ENCODE peak calls at places on chromosomes 4 and X, in nine cellular contexts. V is WERI-Rb-1, K is right atrium auricular region, Q is RWPE1, L is GM13976, W is body of pancreas, P is suprapubic skin, Z is HFF-Myc, M is ovary. T is an unnamed sample.

GRCh38 chr4:6065166-6065565 is 46.9 kb upstream of the C4orf50 start:
- DNase-seq in V (no peak), L (no peak), W (no peak), K (no peak), Z (no peak), M (no peak), Q (no peak), P (no peak), T (no peak)

GRCh38 chrX:9897761-9898161 is 69.4 kb upstream of the CLDN34 start:
- DNase-seq in L (no peak), M (no peak), W (no peak), Z (peak; percentile 63), K (no peak), Q (no peak), V (no peak), P (no peak), T (no peak)

GRCh38 chrX:45743081-45743533 is 542.4 kb upstream of the DIPK2B start:
- DNase-seq in L (no peak), M (no peak), W (no peak), Q (peak; percentile 25), V (peak; percentile 6), P (no peak), K (no peak), Z (no peak), T (no peak)

GRCh38 chrX:16610121-16610565 is 39.8 kb upstream of the S100G start:
- DNase-seq in K (no peak), Z (no peak), L (no peak), Q (peak; percentile 3), M (no peak), V (no peak), P (no peak), W (no peak), T (no peak)

GRCh38 chr4:158858410-158859189 is 89.8 kb downstream of the FNIP2 start:
- DNase-seq in P (no peak), W (no peak), Z (no peak), M (no peak), K (no peak), Q (peak; percentile 32), V (no peak), L (no peak), T (no peak)

GRCh38 chr4:165207016-165207430 is 338 bp upstream of the KLHL2 start:
- DNase-seq in Z (no peak), P (no peak), V (peak; percentile 50), M (no peak), Q (no peak), K (no peak), W (peak; percentile 29), L (peak; percentile 45), T (no peak)

GRCh38 chrX:82813671-82814078 is 694.4 kb upstream of the POU3F4 start:
- DNase-seq in K (no peak), M (no peak), Z (no peak), P (no peak), W (no peak), L (no peak), V (no peak), Q (peak; percentile 63), T (no peak)

GRCh38 chr4:94833394-94833793 is 75.6 kb downstream of the BMPR1B start:
- DNase-seq in V (no peak), K (no peak), Q (no peak), W (no peak), Z (no peak), M (no peak), P (no peak), L (no peak), T (no peak)

GRCh38 chrX:386239-386767 is 404 bp downstream of the PPP2R3B start:
- DNase-seq in P (no peak), K (no peak), V (no peak), L (peak; percentile 68), Z (no peak), M (peak; percentile 48), Q (peak; percentile 2), W (no peak), T (no peak)

DNA sequence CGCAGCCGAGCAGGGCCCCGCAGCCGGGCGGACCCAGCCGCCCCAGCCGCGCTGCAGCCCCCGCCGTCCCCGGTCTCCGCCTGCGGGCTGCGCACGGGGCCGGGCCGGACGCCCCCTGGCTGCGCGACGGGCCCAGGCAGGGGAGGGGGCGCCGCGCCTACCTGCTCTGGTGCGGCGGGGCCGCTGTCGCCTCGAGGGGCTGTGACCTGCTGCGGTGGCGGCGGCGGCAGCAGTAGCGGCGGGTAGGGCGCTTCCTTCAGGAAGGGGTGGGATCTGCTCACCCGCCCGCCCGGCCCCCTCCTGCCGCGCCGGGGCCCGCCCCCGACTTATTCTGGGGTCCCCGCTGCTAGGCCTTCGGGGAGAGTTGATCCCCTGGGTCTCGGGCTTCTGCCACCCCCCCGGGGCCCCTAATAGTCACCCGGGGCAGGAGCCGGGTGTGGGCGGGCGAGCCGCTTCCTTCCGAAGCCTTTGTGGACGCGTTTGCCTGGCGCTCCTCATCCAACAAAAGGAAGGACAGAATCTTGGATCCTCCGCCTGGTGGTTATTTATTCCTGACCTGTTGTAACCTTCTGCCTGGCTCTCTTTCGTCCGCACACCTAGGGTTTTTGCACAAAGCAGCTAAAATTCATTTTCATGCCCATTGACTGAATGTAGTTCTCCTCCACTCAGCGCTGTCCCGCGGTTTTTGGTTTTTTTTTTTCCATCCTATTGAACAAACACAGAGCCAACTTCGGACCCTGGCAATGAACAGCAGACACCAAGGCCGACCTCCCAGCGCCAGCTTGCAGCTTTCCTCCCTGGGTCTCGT is at the start of gene TMEM150C:
- DNase-seq in M (peak; percentile 54), Q (peak; percentile 17), Z (no peak), W (peak; percentile 23), P (no peak), K (no peak), V (peak; percentile 71), L (peak; percentile 44), T (no peak)
- TF ChIP-seq CTCF in M (peak; percentile 15), Q (no peak), Z (no peak), W (peak; percentile 28), P (no peak), K (no peak), V (peak; percentile 34), L (no peak), T (peak; percentile 56)

GRCh38 chr4:154344686-154345085 is 146.9 kb downstream of the DCHS2 start:
- DNase-seq in K (no peak), Q (no peak), Z (no peak), L (peak; percentile 20), M (no peak), P (no peak), V (peak; percentile 37), W (no peak), T (no peak)

GRCh38 chr4:154354883-154355282 is 136.7 kb downstream of the DCHS2 start:
- DNase-seq in L (no peak), K (no peak), M (no peak), Z (no peak), V (no peak), P (no peak), W (no peak), Q (no peak), T (no peak)

GRCh38 chr4:154345359-154345758 is 146.2 kb downstream of the DCHS2 start:
- DNase-seq in V (no peak), M (no peak), Q (no peak), Z (no peak), L (no peak), K (no peak), P (no peak), W (no peak), T (no peak)

GRCh38 chr4:154348657-154349056 is 142.9 kb downstream of the DCHS2 start:
- DNase-seq in M (no peak), Q (no peak), L (no peak), P (no peak), W (no peak), Z (no peak), V (no peak), K (no peak), T (no peak)

GRCh38 chr4:154349829-154350228 is 141.8 kb downstream of the DCHS2 start:
- DNase-seq in K (no peak), Z (no peak), V (no peak), M (no peak), P (no peak), W (no peak), L (no peak), Q (peak; percentile 22), T (no peak)
- TF ChIP-seq CTCF in K (no peak), Z (peak; percentile 33), V (peak; percentile 59), M (no peak), P (no peak), W (peak; percentile 26), L (no peak), Q (peak; percentile 39), T (peak; percentile 65)

DNA sequence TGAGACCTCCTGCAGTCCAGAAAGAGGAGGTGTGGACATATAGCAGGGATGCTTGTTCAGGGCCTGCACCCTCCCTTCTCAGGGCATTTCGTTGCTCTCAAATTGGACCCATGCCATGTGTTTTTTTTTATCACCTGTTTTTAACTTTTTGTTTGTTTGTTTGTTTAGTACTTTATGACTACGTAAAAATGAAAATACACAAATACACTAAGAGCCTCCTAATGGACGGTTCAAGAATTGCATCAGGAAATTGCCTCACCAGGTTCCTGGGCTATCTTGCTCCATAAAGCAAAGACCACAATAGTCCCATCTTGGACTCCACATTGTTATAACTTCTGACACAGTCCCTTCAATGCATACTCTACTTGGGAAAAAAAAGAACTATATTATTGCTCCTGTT is 1685.9 kb upstream of the TENM3 start:
- DNase-seq in V (no peak), Q (no peak), Z (no peak), K (no peak), L (no peak), P (no peak), M (no peak), W (no peak), T (no peak)
- TF ChIP-seq CTCF in V (peak; percentile 17), Q (no peak), Z (no peak), K (no peak), L (peak; percentile 27), P (no peak), M (no peak), W (no peak), T (peak; percentile 60)

GRCh38 chr4:89645512-89645911 is 191.4 kb downstream of the SNCA start:
- DNase-seq in M (no peak), P (no peak), Z (no peak), V (no peak), K (no peak), L (no peak), W (no peak), Q (no peak), T (no peak)

GRCh38 chr4:89639395-89639794 is 197.6 kb downstream of the SNCA start:
- DNase-seq in W (no peak), M (no peak), Z (no peak), Q (no peak), P (no peak), L (no peak), V (no peak), K (no peak), T (no peak)

GRCh38 chr4:89640620-89641366 is 196.2 kb downstream of the SNCA start:
- DNase-seq in P (no peak), K (no peak), V (peak; percentile 75), Z (peak; percentile 15), M (peak; percentile 26), L (no peak), W (peak; percentile 52), Q (no peak), T (peak; percentile 72)

GRCh38 chr4:89641367-89641687 is 195.6 kb downstream of the SNCA start:
- DNase-seq in K (no peak), P (no peak), Z (no peak), L (no peak), M (no peak), W (no peak), V (no peak), Q (no peak), T (no peak)
- TF ChIP-seq CTCF in K (no peak), P (no peak), Z (no peak), L (no peak), M (no peak), W (no peak), V (no peak), Q (no peak), T (peak; percentile 26)

T was measured in type B pancreatic cell.